ENCODE peak calls at places on chromosomes 3 and 15, in nine cellular contexts. C is AG04449, U is pancreas, Z is astrocyte, S is uterus, X is AG09309, N is left ventricle myocardium inferior, B is cardiac muscle cell, I is cardiac fibroblast. F is an unnamed sample.

GRCh38 chr3:18988619-18989229 is 159.6 kb upstream of the KCNH8 start:
- DNase-seq in C (no peak), U (no peak), Z (peak; percentile 0), S (no peak), X (no peak), N (no peak), B (peak; percentile 28), I (peak; percentile 18), F (no peak)

GRCh38 chr15:44092221-44092620 is 102.8 kb downstream of the FRMD5 start:
- DNase-seq in C (no peak), U (no peak), Z (peak; percentile 82), S (no peak), X (no peak), N (no peak), B (peak; percentile 76), I (peak; percentile 85), F (no peak)

GRCh38 chr3:81985996-81986723 is 224.7 kb upstream of the GBE1 start:
- DNase-seq in C (no peak), U (no peak), Z (no peak), S (no peak), X (no peak), N (no peak), B (no peak), I (no peak), F (no peak)

GRCh38 chr3:55160241-55160877 is 232.5 kb upstream of the LRTM1 start:
- DNase-seq in C (peak; percentile 99), U (peak; percentile 7), Z (peak; percentile 100), S (no peak), X (peak; percentile 99), N (peak; percentile 23), B (peak; percentile 91), I (peak; percentile 99), F (peak; percentile 93)

GRCh38 chr3:161266731-161267150 is 45.6 kb downstream of the NMD3 start:
- DNase-seq in C (peak; percentile 49), U (no peak), Z (peak; percentile 80), S (no peak), X (peak; percentile 53), N (no peak), B (peak; percentile 55), I (peak; percentile 89), F (peak; percentile 44)

GRCh38 chr15:67144609-67145306 is 79.4 kb downstream of the SMAD3 start:
- DNase-seq in C (peak; percentile 86), U (no peak), Z (peak; percentile 99), S (peak; percentile 16), X (peak; percentile 91), N (no peak), B (peak; percentile 96), I (peak; percentile 88), F (no peak)

GRCh38 chr15:52558196-52558595 is 10.6 kb downstream of the ARPP19 start:
- DNase-seq in C (no peak), U (no peak), Z (peak; percentile 80), S (no peak), X (no peak), N (no peak), B (peak; percentile 53), I (peak; percentile 81), F (peak; percentile 36)

GRCh38 chr3:179624471-179624870 is 19.9 kb downstream of the NDUFB5 start:
- DNase-seq in C (no peak), U (no peak), Z (peak; percentile 4), S (no peak), X (peak; percentile 10), N (no peak), B (no peak), I (peak; percentile 5), F (no peak)

GRCh38 chr3:143657391-143657790 is 190.9 kb downstream of the SLC9A9 start:
- DNase-seq in C (no peak), U (no peak), Z (no peak), S (no peak), X (no peak), N (no peak), B (peak; percentile 35), I (no peak), F (no peak)

GRCh38 chr3:50157821-50158556 is 2.9 kb downstream of the SEMA3F start:
- DNase-seq in C (no peak), U (no peak), Z (no peak), S (no peak), X (no peak), N (no peak), B (peak; percentile 32), I (peak; percentile 24), F (no peak)

GRCh38 chr15:79943820-79944219 is 27.2 kb downstream of the BCL2A1 start:
- DNase-seq in C (no peak), U (no peak), Z (peak; percentile 23), S (no peak), X (no peak), N (no peak), B (peak; percentile 27), I (peak; percentile 57), F (no peak)

GRCh38 chr15:45084163-45084562 is 29.8 kb downstream of the DUOX2 start:
- DNase-seq in C (no peak), U (no peak), Z (no peak), S (no peak), X (no peak), N (no peak), B (no peak), I (no peak), F (no peak)

GRCh38 chr3:165622356-165622755 is 214.9 kb downstream of the BCHE start:
- DNase-seq in C (no peak), U (no peak), Z (no peak), S (no peak), X (no peak), N (no peak), B (no peak), I (no peak), F (no peak)
- TF ChIP-seq CTCF in C (no peak), U (no peak), Z (no peak), S (no peak), X (no peak), N (no peak), B (no peak), I (no peak), F (no peak)

DNA sequence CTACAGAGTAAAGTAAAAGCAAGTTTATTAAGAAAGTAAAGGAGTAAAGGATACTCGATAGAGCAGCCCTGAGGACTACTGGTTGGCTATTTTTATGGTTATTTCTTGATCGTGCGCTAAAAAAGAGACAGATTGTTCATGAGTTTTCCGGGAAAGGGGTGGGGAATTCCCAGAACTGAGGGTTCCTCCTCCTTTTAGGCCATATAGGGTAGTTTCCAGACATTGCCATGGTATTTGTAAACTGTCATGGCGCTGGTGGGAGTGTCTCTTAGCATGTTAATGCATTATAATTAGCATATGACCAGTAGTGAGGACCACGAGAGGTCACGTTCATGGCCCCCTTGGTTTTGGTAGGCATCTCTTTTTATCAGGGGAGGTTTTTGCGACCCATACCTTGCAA is 213.1 kb downstream of the OSBPL10 start:
- DNase-seq in C (no peak), U (no peak), Z (no peak), S (no peak), X (no peak), N (no peak), B (no peak), I (no peak), F (no peak)
- H3K4me3 ChIP-seq in C (no peak overlapping the region), U (no peak overlapping the region), Z (no peak overlapping the region), S (no peak overlapping the region), X (no peak overlapping the region), N (no peak overlapping the region), B (no peak overlapping the region), I (no peak overlapping the region), F (no peak overlapping the region)

DNA sequence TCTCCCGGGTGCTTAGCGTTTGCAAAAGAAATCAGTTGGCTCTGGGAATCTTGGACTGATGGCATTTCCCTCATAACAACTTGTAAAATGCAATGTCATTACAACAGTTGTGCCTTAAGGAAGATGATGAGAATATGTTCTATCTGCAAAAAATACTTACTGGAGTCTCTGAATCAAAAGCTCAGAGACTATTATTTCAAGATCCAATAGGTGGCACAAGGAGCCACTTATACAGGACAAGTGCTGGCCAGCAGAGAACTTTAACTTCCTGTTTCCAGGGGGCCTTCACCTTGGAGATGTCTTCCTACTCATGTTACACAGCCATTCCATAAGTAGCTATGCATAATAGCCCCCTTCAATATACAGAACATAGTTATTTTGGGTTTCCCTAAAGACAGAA is 8.9 kb upstream of the RPS27L start:
- DNase-seq in C (no peak), U (no peak), Z (no peak), S (no peak), X (no peak), N (no peak), B (peak; percentile 45), I (peak; percentile 46), F (no peak)
- TF ChIP-seq CTCF in C (no peak), U (no peak), Z (no peak), S (no peak), X (no peak), N (no peak), B (no peak), I (peak; percentile 10), F (no peak)

GRCh38 chr3:149479621-149480325 is 5.3 kb downstream of the TM4SF4 start:
- DNase-seq in C (no peak), U (no peak), Z (peak; percentile 75), S (no peak), X (no peak), N (no peak), B (peak; percentile 72), I (peak; percentile 40), F (no peak)

GRCh38 chr3:149486726-149487125 is 12.2 kb downstream of the TM4SF4 start:
- DNase-seq in C (no peak), U (no peak), Z (no peak), S (no peak), X (no peak), N (no peak), B (no peak), I (no peak), F (no peak)

GRCh38 chr3:149476135-149476684 is 1.7 kb downstream of the TM4SF4 start:
- DNase-seq in C (no peak), U (no peak), Z (no peak), S (no peak), X (no peak), N (no peak), B (no peak), I (no peak), F (no peak)

GRCh38 chr3:149480326-149481017 is 6.0 kb downstream of the TM4SF4 start:
- DNase-seq in C (peak; percentile 37), U (peak; percentile 83), Z (peak; percentile 77), S (peak; percentile 77), X (peak; percentile 47), N (peak; percentile 78), B (peak; percentile 94), I (peak; percentile 95), F (peak; percentile 81)

DNA sequence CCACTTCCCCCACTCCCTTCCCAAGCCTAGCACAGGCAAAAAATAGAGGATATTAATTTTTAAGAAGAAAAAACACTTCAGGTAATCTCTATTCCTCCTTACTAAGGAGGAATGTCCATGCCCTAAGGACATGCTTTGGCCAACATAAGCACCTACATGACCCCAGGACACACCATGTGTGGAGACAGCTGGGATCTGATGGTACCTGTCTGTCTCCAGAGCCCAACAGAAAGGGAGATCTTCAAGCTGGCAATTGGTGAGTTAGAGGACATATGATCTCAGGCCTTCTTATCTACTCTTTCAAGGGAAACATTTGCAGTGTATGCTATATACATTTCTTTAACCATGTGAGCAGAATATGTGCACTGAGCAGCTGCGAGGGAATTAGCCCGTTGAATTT is 7.0 kb downstream of the TM4SF4 start:
- DNase-seq in C (no peak), U (no peak), Z (no peak), S (no peak), X (no peak), N (no peak), B (no peak), I (no peak), F (no peak)
- H3K4me3 ChIP-seq in C (no peak overlapping the region), U (no peak overlapping the region), Z (no peak overlapping the region), S (no peak overlapping the region), X (no peak overlapping the region), N (no peak overlapping the region), B (no peak overlapping the region), I (no peak overlapping the region), F (no peak overlapping the region)

F was measured in HFF-Myc.